ENCODE peak calls at places on chromosome X, in seven cellular contexts. One of them, this sample, is unnamed.

GRCh38 chrX:21723814-21724213 is 34.1 kb downstream of the SMPX start:
- DNase-seq in cardiac muscle cell: no peak
- DNase-seq in right cardiac atrium: no peak
- DNase-seq in foreskin fibroblast: no peak
- DNase-seq in CD4-positive, alpha-beta memory T cell: no peak
- DNase-seq in pancreas: no peak
- DNase-seq in IMR-90: no peak
- DNase-seq in this sample: no peak

GRCh38 chrX:44785652-44786051 is 58.2 kb upstream of the DUSP21 start:
- DNase-seq in IMR-90: peak; percentile 90
- DNase-seq in CD4-positive, alpha-beta memory T cell: no peak
- DNase-seq in cardiac muscle cell: peak; percentile 28
- DNase-seq in pancreas: no peak
- DNase-seq in right cardiac atrium: no peak
- DNase-seq in foreskin fibroblast: peak; percentile 34
- DNase-seq in this sample: no peak

GRCh38 chrX:39164212-39164611 is 363.0 kb downstream of the MID1IP1 start:
- DNase-seq in right cardiac atrium: no peak
- DNase-seq in foreskin fibroblast: no peak
- DNase-seq in IMR-90: no peak
- DNase-seq in cardiac muscle cell: no peak
- DNase-seq in CD4-positive, alpha-beta memory T cell: no peak
- DNase-seq in pancreas: no peak
- DNase-seq in this sample: no peak

GRCh38 chrX:136488706-136489105 is 959 bp downstream of the BRS3 start:
- DNase-seq in foreskin fibroblast: no peak
- DNase-seq in IMR-90: no peak
- DNase-seq in CD4-positive, alpha-beta memory T cell: no peak
- DNase-seq in cardiac muscle cell: no peak
- DNase-seq in right cardiac atrium: no peak
- DNase-seq in pancreas: no peak
- DNase-seq in this sample: no peak

GRCh38 chrX:65679071-65679540 is 11.7 kb downstream of the MSN start:
- DNase-seq in foreskin fibroblast: peak; percentile 45
- DNase-seq in CD4-positive, alpha-beta memory T cell: no peak
- DNase-seq in right cardiac atrium: no peak
- DNase-seq in pancreas: no peak
- DNase-seq in IMR-90: peak; percentile 72
- DNase-seq in cardiac muscle cell: no peak
- DNase-seq in this sample: no peak

GRCh38 chrX:24147165-24147564 is 2.4 kb upstream of the ZFX start:
- DNase-seq in pancreas: no peak
- DNase-seq in right cardiac atrium: no peak
- DNase-seq in foreskin fibroblast: no peak
- DNase-seq in CD4-positive, alpha-beta memory T cell: no peak
- DNase-seq in cardiac muscle cell: no peak
- DNase-seq in IMR-90: no peak
- DNase-seq in this sample: no peak

GRCh38 chrX:30283456-30284200 is 25.6 kb downstream of the NR0B1 start:
- DNase-seq in right cardiac atrium: no peak
- DNase-seq in foreskin fibroblast: peak; percentile 66
- DNase-seq in cardiac muscle cell: peak; percentile 85
- DNase-seq in CD4-positive, alpha-beta memory T cell: no peak
- DNase-seq in pancreas: no peak
- DNase-seq in IMR-90: peak; percentile 93
- DNase-seq in this sample: no peak

GRCh38 chrX:12497832-12498591 is 293.2 kb upstream of the PRPS2 start:
- DNase-seq in CD4-positive, alpha-beta memory T cell: no peak
- DNase-seq in foreskin fibroblast: no peak
- DNase-seq in right cardiac atrium: peak; percentile 44
- DNase-seq in IMR-90: no peak
- DNase-seq in pancreas: no peak
- DNase-seq in cardiac muscle cell: no peak
- DNase-seq in this sample: no peak

GRCh38 chrX:17732138-17732783 is 5.0 kb upstream of the SCML1 start:
- DNase-seq in right cardiac atrium: no peak
- DNase-seq in cardiac muscle cell: peak; percentile 6
- DNase-seq in pancreas: no peak
- DNase-seq in CD4-positive, alpha-beta memory T cell: no peak
- DNase-seq in IMR-90: peak; percentile 55
- DNase-seq in foreskin fibroblast: peak; percentile 18
- DNase-seq in this sample: no peak

GRCh38 chrX:131621650-131622049 is 77.8 kb downstream of the OR13H1 start:
- DNase-seq in cardiac muscle cell: no peak
- DNase-seq in IMR-90: no peak
- DNase-seq in right cardiac atrium: no peak
- DNase-seq in CD4-positive, alpha-beta memory T cell: no peak
- DNase-seq in pancreas: no peak
- DNase-seq in foreskin fibroblast: no peak
- DNase-seq in this sample: no peak

GRCh38 chrX:125306335-125306866 is 13.3 kb upstream of the TEX13C start:
- DNase-seq in cardiac muscle cell: no peak
- DNase-seq in CD4-positive, alpha-beta memory T cell: no peak
- DNase-seq in right cardiac atrium: no peak
- DNase-seq in pancreas: no peak
- DNase-seq in IMR-90: no peak
- DNase-seq in foreskin fibroblast: no peak
- DNase-seq in this sample: no peak

GRCh38 chrX:121642415-121642814 is 595.0 kb downstream of the GLUD2 start:
- DNase-seq in cardiac muscle cell: peak; percentile 25
- DNase-seq in pancreas: no peak
- DNase-seq in foreskin fibroblast: peak; percentile 29
- DNase-seq in CD4-positive, alpha-beta memory T cell: no peak
- DNase-seq in IMR-90: no peak
- DNase-seq in right cardiac atrium: no peak
- DNase-seq in this sample: no peak

GRCh38 chrX:16212024-16212423 is 44.7 kb downstream of the MAGEB17 start:
- DNase-seq in IMR-90: peak; percentile 33
- DNase-seq in pancreas: no peak
- DNase-seq in CD4-positive, alpha-beta memory T cell: no peak
- DNase-seq in cardiac muscle cell: peak; percentile 5
- DNase-seq in right cardiac atrium: no peak
- DNase-seq in foreskin fibroblast: no peak
- DNase-seq in this sample: no peak

GRCh38 chrX:7889138-7889537 is 38.1 kb downstream of the PNPLA4 start:
- DNase-seq in foreskin fibroblast: no peak
- DNase-seq in right cardiac atrium: no peak
- DNase-seq in cardiac muscle cell: no peak
- DNase-seq in pancreas: no peak
- DNase-seq in CD4-positive, alpha-beta memory T cell: peak; percentile 14
- DNase-seq in IMR-90: no peak
- DNase-seq in this sample: no peak

GRCh38 chrX:149512225-149512885 is 7.2 kb upstream of the IDS start:
- DNase-seq in cardiac muscle cell: peak; percentile 61
- DNase-seq in CD4-positive, alpha-beta memory T cell: peak; percentile 63
- DNase-seq in foreskin fibroblast: no peak
- DNase-seq in IMR-90: peak; percentile 38
- DNase-seq in right cardiac atrium: no peak
- DNase-seq in pancreas: peak; percentile 51
- DNase-seq in this sample: no peak

GRCh38 chrX:94914235-94914634 is 1240.2 kb downstream of the FAM133A start:
- DNase-seq in right cardiac atrium: no peak
- DNase-seq in cardiac muscle cell: no peak
- DNase-seq in foreskin fibroblast: no peak
- DNase-seq in CD4-positive, alpha-beta memory T cell: no peak
- DNase-seq in IMR-90: no peak
- DNase-seq in pancreas: no peak
- DNase-seq in this sample: no peak

GRCh38 chrX:116204947-116205346 is 34.4 kb downstream of the AGTR2 start:
- DNase-seq in IMR-90: no peak
- DNase-seq in cardiac muscle cell: peak; percentile 36
- DNase-seq in CD4-positive, alpha-beta memory T cell: no peak
- DNase-seq in pancreas: no peak
- DNase-seq in right cardiac atrium: no peak
- DNase-seq in foreskin fibroblast: no peak
- DNase-seq in this sample: no peak

GRCh38 chrX:72347366-72347765 is 41.7 kb upstream of the CITED1 start:
- DNase-seq in cardiac muscle cell: peak; percentile 61
- DNase-seq in pancreas: no peak
- DNase-seq in foreskin fibroblast: no peak
- DNase-seq in IMR-90: no peak
- DNase-seq in CD4-positive, alpha-beta memory T cell: no peak
- DNase-seq in right cardiac atrium: peak; percentile 41
- DNase-seq in this sample: no peak

GRCh38 chrX:2474280-2474962 is 26.4 kb downstream of the DHRSX start:
- DNase-seq in foreskin fibroblast: no peak
- DNase-seq in pancreas: no peak
- DNase-seq in IMR-90: no peak
- DNase-seq in cardiac muscle cell: no peak
- DNase-seq in right cardiac atrium: no peak
- DNase-seq in CD4-positive, alpha-beta memory T cell: no peak
- DNase-seq in this sample: no peak
- H3K4me3 ChIP-seq in foreskin fibroblast: no peak overlapping the region
- H3K4me3 ChIP-seq in pancreas: no peak overlapping the region
- H3K4me3 ChIP-seq in IMR-90: no peak overlapping the region
- H3K4me3 ChIP-seq in cardiac muscle cell: no peak overlapping the region
- H3K4me3 ChIP-seq in right cardiac atrium: no peak overlapping the region
- H3K4me3 ChIP-seq in CD4-positive, alpha-beta memory T cell: no peak overlapping the region
- H3K4me3 ChIP-seq in this sample: no peak overlapping the region

GRCh38 chrX:101419489-101419888 is 11.5 kb downstream of the HNRNPH2 start:
- DNase-seq in IMR-90: no peak
- DNase-seq in foreskin fibroblast: no peak
- DNase-seq in pancreas: no peak
- DNase-seq in cardiac muscle cell: no peak
- DNase-seq in right cardiac atrium: no peak
- DNase-seq in CD4-positive, alpha-beta memory T cell: no peak
- DNase-seq in this sample: no peak
- H3K4me3 ChIP-seq in IMR-90: no peak overlapping the region
- H3K4me3 ChIP-seq in foreskin fibroblast: no peak overlapping the region
- H3K4me3 ChIP-seq in pancreas: no peak overlapping the region
- H3K4me3 ChIP-seq in cardiac muscle cell: no peak overlapping the region
- H3K4me3 ChIP-seq in right cardiac atrium: no peak overlapping the region
- H3K4me3 ChIP-seq in CD4-positive, alpha-beta memory T cell: no peak overlapping the region
- H3K4me3 ChIP-seq in this sample: peak overlapping the region; percentile 83

GRCh38 chrX:139691843-139692505 is 16.0 kb downstream of the MCF2 start:
- DNase-seq in CD4-positive, alpha-beta memory T cell: no peak
- DNase-seq in cardiac muscle cell: peak; percentile 2
- DNase-seq in foreskin fibroblast: no peak
- DNase-seq in IMR-90: no peak
- DNase-seq in right cardiac atrium: peak; percentile 47
- DNase-seq in pancreas: peak; percentile 18
- DNase-seq in this sample: no peak
- H3K4me3 ChIP-seq in CD4-positive, alpha-beta memory T cell: no peak overlapping the region
- H3K4me3 ChIP-seq in cardiac muscle cell: peak overlapping the region; percentile 32
- H3K4me3 ChIP-seq in foreskin fibroblast: peak overlapping the region; percentile 31
- H3K4me3 ChIP-seq in IMR-90: peak overlapping the region; percentile 23
- H3K4me3 ChIP-seq in right cardiac atrium: peak overlapping the region; percentile 50
- H3K4me3 ChIP-seq in pancreas: no peak overlapping the region
- H3K4me3 ChIP-seq in this sample: peak overlapping the region; percentile 69

DNA sequence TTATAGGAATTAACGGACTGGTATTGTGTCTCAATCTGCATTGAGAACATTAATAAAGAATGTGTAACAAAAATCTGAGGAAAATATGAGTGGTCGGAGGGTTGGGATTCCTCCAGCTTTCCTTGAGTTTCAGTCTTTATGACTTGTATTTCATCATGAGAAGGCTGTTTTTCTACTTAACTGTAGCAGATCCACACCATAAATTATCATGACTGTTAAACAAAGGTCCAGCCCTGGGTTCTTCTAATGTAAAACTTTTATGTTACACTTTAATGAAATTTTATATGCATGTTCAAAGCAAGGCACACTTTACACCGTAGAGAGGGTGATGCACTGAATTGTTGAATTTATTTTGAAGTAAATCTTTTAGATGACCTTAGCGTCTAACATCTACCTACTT is 7.0 kb downstream of the AFF2 start:
- DNase-seq in right cardiac atrium: no peak
- DNase-seq in pancreas: no peak
- DNase-seq in cardiac muscle cell: no peak
- DNase-seq in foreskin fibroblast: no peak
- DNase-seq in CD4-positive, alpha-beta memory T cell: no peak
- DNase-seq in IMR-90: no peak
- DNase-seq in this sample: no peak
- H3K4me3 ChIP-seq in right cardiac atrium: no peak overlapping the region
- H3K4me3 ChIP-seq in pancreas: no peak overlapping the region
- H3K4me3 ChIP-seq in cardiac muscle cell: no peak overlapping the region
- H3K4me3 ChIP-seq in foreskin fibroblast: no peak overlapping the region
- H3K4me3 ChIP-seq in CD4-positive, alpha-beta memory T cell: no peak overlapping the region
- H3K4me3 ChIP-seq in IMR-90: no peak overlapping the region
- H3K4me3 ChIP-seq in this sample: no peak overlapping the region

This sample was measured in thoracic aorta.